ENCODE peak calls at places on chromosome 21, in ten cellular contexts. A is Calu3, G is IMR-90, K is heart right ventricle, C is uterus, T is AG09319, J is cardiac muscle cell, I is astrocyte of the spinal cord, L is kidney epithelial cell, B is fibroblast of pulmonary artery. O is an unnamed sample.

GRCh38 chr21:20970691-20971090 is 27.5 kb upstream of the NCAM2 start:
- DNase-seq in I (no peak), L (no peak), G (no peak), K (no peak), J (no peak), T (no peak), C (no peak), B (no peak), A (no peak), O (no peak)

GRCh38 chr21:10273196-10273595 is 248.2 kb upstream of the TPTE start:
- DNase-seq in C (no peak), G (no peak), T (no peak), A (no peak), B (peak; percentile 23), I (no peak), K (no peak), J (peak; percentile 11), L (no peak), O (no peak)

GRCh38 chr21:24118738-24119470 is 1488.4 kb downstream of the MRPL39 start:
- DNase-seq in C (no peak), G (peak; percentile 65), A (no peak), B (peak; percentile 1), K (no peak), I (peak; percentile 19), T (no peak), J (no peak), L (no peak), O (no peak)

GRCh38 chr21:16305686-16306085 is 575.9 kb downstream of the USP25 start:
- DNase-seq in B (peak; percentile 18), T (no peak), I (peak; percentile 73), A (no peak), G (no peak), L (no peak), C (peak; percentile 49), J (peak; percentile 44), K (no peak), O (no peak)

GRCh38 chr21:29540289-29540688 is 241.6 kb downstream of the BACH1 start:
- DNase-seq in T (no peak), I (no peak), G (peak; percentile 31), L (no peak), A (no peak), J (no peak), B (no peak), K (no peak), C (no peak), O (no peak)

GRCh38 chr21:30044447-30045064 is 104.8 kb upstream of the GRIK1 start:
- DNase-seq in A (peak; percentile 2), K (no peak), C (no peak), L (no peak), T (no peak), B (peak; percentile 52), I (peak; percentile 22), J (peak; percentile 42), G (peak; percentile 7), O (no peak)

GRCh38 chr21:20443558-20444155 is 554.6 kb upstream of the NCAM2 start:
- DNase-seq in J (no peak), B (no peak), I (no peak), A (no peak), T (no peak), C (no peak), K (no peak), G (no peak), L (no peak), O (no peak)

GRCh38 chr21:45479691-45480675 is 62.3 kb downstream of the SLC19A1 start:
- DNase-seq in B (no peak), L (no peak), I (no peak), T (no peak), K (peak; percentile 9), J (no peak), A (no peak), G (no peak), C (no peak), O (no peak)

GRCh38 chr21:35491920-35492678 is 443.0 kb upstream of the RUNX1 start:
- DNase-seq in T (no peak), A (no peak), B (no peak), J (no peak), K (no peak), G (no peak), I (no peak), L (no peak), C (no peak), O (no peak)

GRCh38 chr21:20618878-20619277 is 379.3 kb upstream of the NCAM2 start:
- DNase-seq in C (no peak), K (no peak), B (no peak), G (no peak), T (no peak), L (no peak), A (no peak), I (no peak), J (no peak), O (no peak)

GRCh38 chr21:42775891-42776290 is 103.4 kb downstream of the WDR4 start:
- DNase-seq in L (no peak), K (no peak), G (no peak), T (no peak), I (no peak), J (no peak), C (no peak), B (no peak), A (no peak), O (no peak)

GRCh38 chr21:34351786-34352241 is 12.0 kb upstream of the KCNE2 start:
- DNase-seq in T (no peak), K (peak; percentile 34), L (no peak), I (peak; percentile 26), J (peak; percentile 40), A (peak; percentile 39), B (peak; percentile 42), G (peak; percentile 26), C (no peak), O (peak; percentile 34)

GRCh38 chr21:33299181-33299752 is 25.5 kb upstream of the IFNAR1 start:
- DNase-seq in K (no peak), G (no peak), J (no peak), C (no peak), I (no peak), A (peak; percentile 21), L (no peak), T (no peak), B (no peak), O (no peak)

GRCh38 chr21:46120301-46121285 is 22.7 kb downstream of the COL6A2 start:
- DNase-seq in G (no peak), A (no peak), C (peak; percentile 13), L (no peak), I (no peak), T (no peak), J (no peak), B (no peak), K (peak; percentile 8), O (no peak)

GRCh38 chr21:40466893-40467483 is 380.0 kb downstream of the DSCAM start:
- DNase-seq in L (no peak), T (no peak), G (no peak), B (peak; percentile 1), I (peak; percentile 39), K (no peak), A (no peak), C (no peak), J (no peak), O (peak; percentile 23)

GRCh38 chr21:45487161-45487806 is 55.0 kb downstream of the SLC19A1 start:
- DNase-seq in B (no peak), J (no peak), T (no peak), K (peak; percentile 8), I (no peak), G (no peak), C (no peak), L (no peak), A (no peak), O (no peak)

GRCh38 chr21:33864150-33864549 is 51.5 kb downstream of the ATP5PO start:
- DNase-seq in B (no peak), L (no peak), C (no peak), K (no peak), J (no peak), I (no peak), T (no peak), G (no peak), A (no peak), O (no peak)

GRCh38 chr21:39022901-39023693 is 160.2 kb downstream of the PSMG1 start:
- DNase-seq in J (peak; percentile 95), I (no peak), G (peak; percentile 28), A (no peak), L (peak; percentile 42), K (peak; percentile 80), B (peak; percentile 84), T (no peak), C (peak; percentile 76), O (no peak)
- TF ChIP-seq CTCF in J (peak; percentile 41), I (peak; percentile 37), G (no peak), A (no peak), L (peak; percentile 43), K (peak; percentile 28), B (peak; percentile 32), T (no peak), C (peak; percentile 12), O (peak; percentile 14)

GRCh38 chr21:38805282-38806152 is at the start of gene ETS2:
- DNase-seq in I (peak; percentile 93), J (peak; percentile 98), L (no peak), B (peak; percentile 97), C (peak; percentile 92), G (peak; percentile 92), A (peak; percentile 85), T (peak; percentile 79), K (peak; percentile 91), O (peak; percentile 76)
- TF ChIP-seq CTCF in I (no peak), J (no peak), L (no peak), B (no peak), C (no peak), G (no peak), A (no peak), T (no peak), K (no peak), O (no peak)

GRCh38 chr21:27759091-27759659 is 792.3 kb upstream of the ADAMTS5 start:
- DNase-seq in J (no peak), C (no peak), K (peak; percentile 27), G (no peak), A (peak; percentile 43), L (no peak), T (no peak), B (no peak), I (no peak), O (no peak)
- TF ChIP-seq CTCF in J (peak; percentile 24), C (no peak), K (peak; percentile 50), G (peak; percentile 20), A (peak; percentile 62), L (peak; percentile 7), T (peak; percentile 44), B (peak; percentile 36), I (peak; percentile 19), O (peak; percentile 69)

GRCh38 chr21:25280061-25280460 is 327.2 kb downstream of the MRPL39 start:
- DNase-seq in C (no peak), A (no peak), B (no peak), I (no peak), L (no peak), J (no peak), T (no peak), K (no peak), G (no peak), O (no peak)

GRCh38 chr21:25281134-25281533 is 326.1 kb downstream of the MRPL39 start:
- DNase-seq in K (no peak), C (no peak), G (no peak), A (no peak), L (no peak), J (no peak), I (no peak), B (no peak), T (no peak), O (no peak)

DNA sequence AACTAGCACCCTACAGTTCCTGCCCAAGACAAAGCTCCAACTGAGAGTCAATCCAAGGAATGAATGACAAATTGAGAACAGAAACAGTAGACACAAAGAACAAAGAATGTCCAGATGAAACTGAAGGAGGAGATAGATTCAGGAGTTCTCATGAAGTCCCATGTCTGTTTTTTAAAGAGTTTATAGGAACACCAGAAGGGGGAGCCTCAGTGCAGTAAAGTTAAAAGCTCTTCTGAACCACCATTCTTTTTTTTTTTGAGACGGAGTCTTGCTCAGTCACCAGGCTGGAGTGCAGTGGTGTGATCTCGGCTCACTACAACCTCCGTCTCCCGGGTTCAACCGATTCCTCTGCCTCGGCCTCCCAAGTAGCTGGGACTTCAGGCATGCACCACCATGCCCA is 323.6 kb downstream of the MRPL39 start:
- DNase-seq in G (peak; percentile 56), C (no peak), B (peak; percentile 70), K (no peak), I (peak; percentile 37), T (peak; percentile 23), L (no peak), A (no peak), J (peak; percentile 67), O (peak; percentile 39)
- TF ChIP-seq CTCF in G (peak; percentile 58), C (no peak), B (peak; percentile 55), K (peak; percentile 20), I (peak; percentile 51), T (peak; percentile 51), L (peak; percentile 41), A (no peak), J (peak; percentile 44), O (peak; percentile 81)